ENCODE peak calls at places on chromosome 10, in nine cellular contexts. O is CD4-positive, alpha-beta T cell; G is RWPE1; E is H9; T is A673; K is tibial nerve; V is HFFc6; D is HCT116; F is endothelial cell. B is an unnamed sample.
A peak's percentile ranks its signal among the peaks of the same experiment; 100 is the strongest.

GRCh38 chr10:49187044-49187484 is 1.1 kb downstream of the TMEM273 start:
- DNase-seq in K (no peak), T (no peak), V (no peak), D (no peak), F (no peak), E (no peak), O (no peak), G (no peak), B (no peak)

GRCh38 chr10:124180947-124181549 is 87.7 kb upstream of the CHST15 start:
- DNase-seq in K (no peak), V (no peak), F (no peak), G (peak; percentile 33), O (peak; percentile 25), T (no peak), D (no peak), E (no peak), B (no peak)

GRCh38 chr10:34664706-34665105 is 150.4 kb downstream of the PARD3 start:
- DNase-seq in K (no peak), G (peak; percentile 59), O (no peak), F (no peak), D (no peak), E (no peak), T (no peak), V (no peak), B (no peak)

GRCh38 chr10:78207216-78207615 is 173.6 kb downstream of the RPS24 start:
- DNase-seq in D (no peak), G (no peak), E (no peak), V (no peak), O (no peak), T (no peak), F (no peak), K (no peak), B (no peak)

GRCh38 chr10:71228875-71229720 is 16.7 kb downstream of the UNC5B start:
- DNase-seq in G (no peak), D (no peak), K (no peak), E (no peak), T (no peak), O (no peak), F (no peak), V (no peak), B (no peak)

GRCh38 chr10:82282782-82283456 is 407.9 kb downstream of the NRG3 start:
- DNase-seq in V (no peak), F (no peak), K (no peak), O (no peak), G (no peak), T (no peak), D (no peak), E (no peak), B (no peak)

GRCh38 chr10:119412831-119413737 is 129.4 kb downstream of the RGS10 start:
- DNase-seq in F (no peak), E (peak; percentile 57), D (no peak), G (no peak), K (no peak), V (peak; percentile 19), T (no peak), O (no peak), B (no peak)

GRCh38 chr10:68099736-68100135 is 9.6 kb upstream of the MYPN start:
- DNase-seq in K (no peak), D (no peak), O (no peak), G (no peak), F (no peak), E (no peak), T (no peak), V (peak; percentile 82), B (no peak)

GRCh38 chr10:11282661-11283060 is 265.0 kb downstream of the CELF2 start:
- DNase-seq in D (no peak), O (no peak), K (no peak), T (no peak), V (no peak), G (no peak), F (no peak), E (no peak), B (no peak)

GRCh38 chr10:5618829-5619228 is 47.6 kb downstream of the ASB13 start:
- DNase-seq in E (no peak), F (no peak), D (no peak), G (no peak), V (no peak), O (no peak), K (peak; percentile 71), T (no peak), B (no peak)

GRCh38 chr10:78972160-78972946 is 96.4 kb upstream of the ZMIZ1 start:
- DNase-seq in O (no peak), E (peak; percentile 39), V (peak; percentile 77), D (peak; percentile 31), G (no peak), K (peak; percentile 52), T (no peak), F (peak; percentile 27), B (no peak)

GRCh38 chr10:3077940-3078630 is 10.7 kb downstream of the PFKP start:
- DNase-seq in G (no peak), E (no peak), V (no peak), F (no peak), T (peak; percentile 76), D (no peak), O (no peak), K (no peak), B (no peak)

GRCh38 chr10:117092386-117092785 is 45.7 kb downstream of the VAX1 start:
- DNase-seq in F (no peak), G (no peak), V (no peak), D (no peak), O (no peak), T (peak; percentile 96), K (no peak), E (no peak), B (no peak)

GRCh38 chr10:12631787-12632562 is 282.6 kb downstream of the CAMK1D start:
- DNase-seq in O (no peak), F (no peak), E (no peak), D (no peak), G (no peak), V (no peak), T (no peak), K (no peak), B (no peak)

GRCh38 chr10:86355571-86356038 is 11.0 kb downstream of the GRID1 start:
- DNase-seq in O (no peak), E (no peak), T (no peak), F (no peak), K (peak; percentile 62), G (no peak), D (no peak), V (no peak), B (no peak)

GRCh38 chr10:97134983-97135382 is 50.8 kb downstream of the SLIT1 start:
- DNase-seq in G (no peak), V (no peak), F (no peak), E (no peak), O (no peak), D (no peak), K (no peak), T (no peak), B (no peak)

DNA sequence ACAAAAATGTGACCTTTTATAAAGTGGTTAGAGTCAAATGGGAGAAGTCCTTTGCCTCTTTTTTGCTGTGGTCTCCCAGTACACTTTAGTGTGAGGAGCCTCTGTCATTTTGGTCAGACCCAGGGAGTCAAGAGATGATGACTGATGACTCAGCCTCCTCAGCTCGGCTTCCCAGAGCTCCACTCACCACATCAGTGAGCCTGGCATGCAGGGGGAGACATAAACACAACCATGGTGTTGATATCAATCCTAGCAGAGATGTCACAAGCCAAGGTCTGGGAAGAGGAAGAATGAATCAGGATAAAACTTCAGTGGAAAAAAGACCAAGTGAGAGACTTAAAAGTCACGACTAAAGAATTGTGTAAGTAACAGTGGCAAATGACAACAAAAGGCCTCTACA is 50.1 kb downstream of the TFAM start:
- DNase-seq in D (peak; percentile 88), F (no peak), G (peak; percentile 64), T (peak; percentile 52), E (peak; percentile 37), V (peak; percentile 98), K (peak; percentile 48), O (no peak), B (peak; percentile 96)
- TF ChIP-seq CTCF in D (no peak), F (no peak), G (no peak), T (no peak), E (no peak), V (peak; percentile 53), K (no peak), O (no peak), B (peak; percentile 28)

DNA sequence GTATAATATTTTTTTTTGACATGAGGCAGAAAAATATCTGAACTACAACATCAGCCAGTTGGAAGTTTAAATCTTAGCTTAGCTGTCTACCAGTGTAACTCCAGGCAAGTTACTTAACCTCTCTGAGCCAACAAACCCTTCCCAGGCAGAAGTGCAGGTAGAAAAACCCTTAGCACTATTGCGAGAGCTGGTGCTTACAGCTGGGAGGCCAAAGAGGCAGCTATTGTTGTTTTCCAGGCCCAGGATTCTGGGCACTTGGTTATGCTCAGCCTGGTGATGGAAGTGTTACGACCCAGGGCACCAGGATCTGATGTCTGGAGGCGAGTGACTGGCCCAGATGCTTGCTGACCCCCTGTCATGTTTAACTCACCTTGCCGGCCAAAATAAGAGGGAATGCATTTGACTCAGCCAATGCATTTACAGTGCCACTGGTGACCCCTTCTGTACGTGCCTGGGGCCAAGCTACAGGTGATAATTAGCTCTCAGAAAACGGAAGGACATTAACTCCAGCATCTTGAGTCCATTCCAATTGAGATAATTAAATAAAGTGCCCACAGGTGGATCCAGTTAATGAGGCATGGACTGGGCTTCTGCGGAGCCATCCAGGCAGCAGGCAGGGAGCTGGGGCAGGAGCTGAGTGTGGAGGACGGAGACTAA is 126.5 kb upstream of the HABP2 start:
- DNase-seq in K (no peak), F (no peak), T (no peak), G (no peak), E (no peak), V (no peak), D (no peak), O (no peak), B (no peak)
- TF ChIP-seq CTCF in K (no peak), F (no peak), T (no peak), G (no peak), E (no peak), V (no peak), D (no peak), O (no peak), B (no peak)

DNA sequence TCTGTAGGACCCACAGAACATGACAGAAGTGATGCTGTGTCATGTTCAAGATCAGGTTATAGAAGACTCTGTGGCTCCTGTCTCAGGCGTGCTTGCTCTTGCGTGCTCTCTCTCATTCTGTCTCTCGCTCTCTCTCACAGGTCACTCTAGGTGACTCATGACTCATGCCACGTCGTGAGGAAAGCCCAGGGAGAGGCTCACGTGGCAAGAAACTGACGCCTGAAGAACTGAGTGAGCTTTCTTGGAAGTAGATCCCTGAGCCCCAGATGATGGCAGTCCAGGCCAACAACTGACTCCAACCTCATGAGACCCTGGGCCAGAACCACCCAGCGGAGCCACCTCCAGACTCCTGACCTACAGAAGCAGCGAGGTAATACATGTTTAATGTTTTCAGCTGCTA is 103.3 kb downstream of the DNMBP start:
- DNase-seq in G (peak; percentile 97), F (no peak), E (no peak), V (peak; percentile 42), T (no peak), D (peak; percentile 90), K (peak; percentile 46), O (no peak), B (no peak)
- TF ChIP-seq CTCF in G (peak; percentile 60), F (no peak), E (no peak), V (peak; percentile 11), T (no peak), D (peak; percentile 68), K (no peak), O (no peak), B (no peak)

DNA sequence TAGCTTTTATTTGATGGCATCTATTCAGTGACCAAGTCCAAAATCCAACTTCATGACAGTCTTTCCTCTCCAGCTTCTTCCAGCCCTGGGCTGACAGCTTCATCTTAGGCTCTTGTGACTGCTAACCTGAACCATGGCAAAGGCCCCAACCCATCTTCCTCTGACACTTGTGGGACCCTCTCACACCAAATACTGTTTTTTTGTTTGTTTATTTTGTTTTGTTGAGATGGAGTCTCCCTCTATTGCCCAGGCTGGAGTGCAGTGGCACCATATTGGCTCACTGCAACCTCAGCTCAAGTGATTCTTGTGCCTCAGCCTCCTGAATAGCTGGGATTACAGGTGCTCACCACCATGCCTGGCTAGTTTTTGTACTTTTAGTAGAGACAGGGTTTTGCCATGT is 265.2 kb downstream of the GATA3 start:
- DNase-seq in T (no peak), G (no peak), V (no peak), K (no peak), E (no peak), O (no peak), F (no peak), D (no peak), B (no peak)
- TF ChIP-seq CTCF in T (no peak), G (no peak), V (no peak), K (no peak), E (peak; percentile 56), O (no peak), F (no peak), D (no peak), B (no peak)